ENCODE peak calls at places on chromosomes 1 and 21, in seven cellular contexts. G, O, Z, M, B, S and J are unnamed samples.

GRCh38 chr21:43866233-43866632 is 1.2 kb downstream of the AGPAT3 start:
- DNase-seq in Z (no peak), M (peak; percentile 65), S (peak; percentile 60), B (no peak), O (no peak), G (no peak), J (peak; percentile 45)

GRCh38 chr1:3460653-3461237 is 6.3 kb downstream of the ARHGEF16 start:
- DNase-seq in O (no peak), S (peak; percentile 42), Z (no peak), G (no peak), B (no peak), M (no peak), J (peak; percentile 28)

GRCh38 chr1:6419397-6419802 is 319 bp downstream of the HES2 start:
- DNase-seq in O (no peak), Z (no peak), M (no peak), G (no peak), B (no peak), S (no peak), J (no peak)

GRCh38 chr1:100835866-100836842 is 58.5 kb downstream of the EXTL2 start:
- DNase-seq in O (no peak), G (no peak), S (no peak), M (no peak), Z (no peak), B (peak; percentile 5), J (peak; percentile 86)

GRCh38 chr1:37277366-37277765 is 197.0 kb upstream of the ZC3H12A start:
- DNase-seq in S (no peak), G (no peak), O (no peak), M (no peak), Z (no peak), B (no peak), J (no peak)

GRCh38 chr1:10536133-10536768 is 61.5 kb downstream of the PEX14 start:
- DNase-seq in B (no peak), Z (no peak), M (no peak), S (no peak), O (no peak), G (no peak), J (no peak)

GRCh38 chr1:89605692-89606091 is 27.2 kb upstream of the LRRC8C start:
- DNase-seq in S (peak; percentile 89), Z (no peak), B (peak; percentile 53), O (no peak), G (peak; percentile 78), M (peak; percentile 22), J (peak; percentile 35)

GRCh38 chr1:15573477-15573876 is 11.4 kb downstream of the AGMAT start:
- DNase-seq in O (no peak), Z (no peak), M (no peak), B (no peak), S (no peak), G (no peak), J (peak; percentile 43)

GRCh38 chr1:61050541-61051454 is 31.6 kb upstream of the NFIA start:
- DNase-seq in G (peak; percentile 17), Z (no peak), O (no peak), M (no peak), B (peak; percentile 34), S (peak; percentile 8), J (no peak)

GRCh38 chr1:153985341-153985912 is 712 bp downstream of the RAB13 start:
- DNase-seq in M (peak; percentile 67), G (no peak), B (no peak), S (peak; percentile 83), O (peak; percentile 30), Z (no peak), J (no peak)

GRCh38 chr1:162502928-162503327 is 5.3 kb downstream of the UHMK1 start:
- DNase-seq in M (peak; percentile 12), B (no peak), Z (no peak), G (no peak), S (peak; percentile 80), O (no peak), J (peak; percentile 4)

GRCh38 chr1:38115251-38115650 is 68.7 kb upstream of the POU3F1 start:
- DNase-seq in B (no peak), G (no peak), Z (no peak), O (no peak), M (no peak), S (no peak), J (no peak)

GRCh38 chr1:19910650-19911049 is 12.8 kb downstream of the PLA2G2E start:
- DNase-seq in Z (no peak), O (no peak), G (no peak), S (no peak), M (no peak), B (no peak), J (no peak)

GRCh38 chr1:19209439-19209989 is 552 bp downstream of the UBR4 start:
- DNase-seq in O (peak; percentile 9), B (peak; percentile 34), G (peak; percentile 60), Z (no peak), S (peak; percentile 63), M (no peak), J (peak; percentile 39)

GRCh38 chr21:21996891-21997290 is 998.7 kb downstream of the NCAM2 start:
- DNase-seq in G (no peak), B (no peak), Z (no peak), M (no peak), O (no peak), S (no peak), J (no peak)

GRCh38 chr1:32981003-32981909 is 16.6 kb upstream of the RNF19B start:
- DNase-seq in G (peak; percentile 83), O (peak; percentile 31), S (peak; percentile 89), M (peak; percentile 56), Z (no peak), B (peak; percentile 80), J (peak; percentile 97)

GRCh38 chr1:236334893-236335545 is 53.3 kb upstream of the ERO1B start:
- DNase-seq in M (no peak), G (no peak), O (no peak), Z (no peak), S (no peak), B (no peak), J (peak; percentile 43)

GRCh38 chr21:36587388-36587787 is 107.5 kb upstream of the CLDN14 start:
- DNase-seq in B (peak; percentile 69), O (no peak), S (peak; percentile 4), Z (no peak), G (no peak), M (peak; percentile 21), J (peak; percentile 87)

GRCh38 chr21:43333301-43334062 is 93.4 kb downstream of the SIK1 start:
- DNase-seq in M (peak; percentile 90), O (no peak), S (peak; percentile 97), B (peak; percentile 75), Z (peak; percentile 79), G (peak; percentile 68), J (peak; percentile 95)